ENCODE peak calls at places on chromosomes 4 and X, in four cellular contexts. One of them, this sample, is unnamed.

GRCh38 chrX:72048515-72049455 is 82.9 kb downstream of the RTL5 start:
- DNase-seq in ovary: no peak
- DNase-seq in IMR-90: no peak
- DNase-seq in sigmoid colon: peak; percentile 7
- DNase-seq in this sample: no peak

GRCh38 chrX:19725545-19726102 is 161.8 kb downstream of the SH3KBP1 start:
- DNase-seq in ovary: no peak
- DNase-seq in IMR-90: peak; percentile 12
- DNase-seq in sigmoid colon: no peak
- DNase-seq in this sample: no peak

GRCh38 chr4:181592221-181592745 is 650.9 kb upstream of the TENM3 start:
- DNase-seq in ovary: no peak
- DNase-seq in IMR-90: peak; percentile 46
- DNase-seq in sigmoid colon: no peak
- DNase-seq in this sample: peak; percentile 3

GRCh38 chr4:185783574-185783973 is 28.4 kb downstream of the SORBS2 start:
- DNase-seq in ovary: no peak
- DNase-seq in IMR-90: no peak
- DNase-seq in sigmoid colon: no peak
- DNase-seq in this sample: no peak

GRCh38 chrX:68872171-68872570 is 43.4 kb downstream of the EFNB1 start:
- DNase-seq in ovary: no peak
- DNase-seq in IMR-90: no peak
- DNase-seq in sigmoid colon: no peak
- DNase-seq in this sample: no peak

GRCh38 chrX:111041018-111041462 is 55.0 kb upstream of the PAK3 start:
- DNase-seq in ovary: no peak
- DNase-seq in IMR-90: peak; percentile 90
- DNase-seq in sigmoid colon: no peak
- DNase-seq in this sample: no peak

GRCh38 chr4:6193399-6193798 is 7.0 kb downstream of the JAKMIP1 start:
- DNase-seq in ovary: no peak
- DNase-seq in IMR-90: no peak
- DNase-seq in sigmoid colon: peak; percentile 39
- DNase-seq in this sample: no peak

GRCh38 chrX:123184199-123184857 is at the start of gene GRIA3:
- DNase-seq in ovary: peak; percentile 24
- DNase-seq in IMR-90: no peak
- DNase-seq in sigmoid colon: no peak
- DNase-seq in this sample: no peak

GRCh38 chr4:81922271-81922775 is 450.6 kb upstream of the RASGEF1B start:
- DNase-seq in ovary: no peak
- DNase-seq in IMR-90: no peak
- DNase-seq in sigmoid colon: no peak
- DNase-seq in this sample: no peak

GRCh38 chr4:113636438-113636818 is 125.1 kb downstream of the CAMK2D start:
- DNase-seq in ovary: no peak
- DNase-seq in IMR-90: no peak
- DNase-seq in sigmoid colon: no peak
- DNase-seq in this sample: no peak

GRCh38 chr4:130747842-130748241 is 1651.9 kb downstream of the C4orf33 start:
- DNase-seq in ovary: no peak
- DNase-seq in IMR-90: no peak
- DNase-seq in sigmoid colon: no peak
- DNase-seq in this sample: no peak

GRCh38 chr4:23934915-23935314 is 45.1 kb upstream of the PPARGC1A start:
- DNase-seq in ovary: peak; percentile 18
- DNase-seq in IMR-90: peak; percentile 87
- DNase-seq in sigmoid colon: peak; percentile 88
- DNase-seq in this sample: peak; percentile 71

GRCh38 chr4:110840221-110840654 is 217.4 kb upstream of the PITX2 start:
- DNase-seq in ovary: no peak
- DNase-seq in IMR-90: peak; percentile 72
- DNase-seq in sigmoid colon: no peak
- DNase-seq in this sample: no peak

DNA sequence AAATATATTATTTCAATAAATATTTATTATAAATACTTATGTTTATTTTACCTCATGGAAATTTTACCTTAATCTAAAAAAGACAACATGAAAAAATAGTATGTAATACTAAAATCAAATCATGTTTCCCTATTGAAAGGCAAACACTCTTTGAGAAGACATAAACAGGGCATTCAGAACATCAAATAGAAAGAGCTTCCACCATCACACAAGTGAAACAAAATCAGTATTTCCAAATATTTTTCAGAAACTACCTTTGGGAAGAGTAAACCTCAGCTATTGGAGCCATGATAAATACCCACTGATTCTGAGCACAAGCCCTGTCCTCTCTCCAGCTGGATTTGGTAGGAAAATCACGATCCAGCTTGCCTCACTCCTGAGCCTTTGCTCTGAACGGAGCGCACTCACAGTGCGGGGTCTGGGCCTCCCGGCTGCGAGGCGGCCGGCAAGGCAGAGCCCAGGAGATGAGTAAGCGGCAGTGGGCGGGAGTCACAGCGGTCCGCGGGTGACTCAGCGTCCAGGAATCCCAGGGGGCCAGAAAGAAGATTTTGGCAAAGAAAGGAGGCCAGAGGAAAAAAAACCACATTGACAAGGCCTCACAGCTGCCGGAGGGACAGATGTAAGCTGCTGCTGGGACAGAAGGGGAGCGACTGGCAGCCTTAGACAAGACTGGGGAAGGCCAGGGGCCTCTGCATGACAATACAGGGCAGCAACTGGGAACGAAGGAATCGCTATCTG is 14.7 kb upstream of the ANXA5 start:
- DNase-seq in ovary: peak; percentile 94
- DNase-seq in IMR-90: peak; percentile 97
- DNase-seq in sigmoid colon: peak; percentile 96
- DNase-seq in this sample: peak; percentile 59
- TF ChIP-seq POLR2A in ovary: peak; percentile 50
- TF ChIP-seq POLR2A in IMR-90: peak; percentile 93
- TF ChIP-seq POLR2A in sigmoid colon: peak; percentile 39
- TF ChIP-seq POLR2A in this sample: no peak

DNA sequence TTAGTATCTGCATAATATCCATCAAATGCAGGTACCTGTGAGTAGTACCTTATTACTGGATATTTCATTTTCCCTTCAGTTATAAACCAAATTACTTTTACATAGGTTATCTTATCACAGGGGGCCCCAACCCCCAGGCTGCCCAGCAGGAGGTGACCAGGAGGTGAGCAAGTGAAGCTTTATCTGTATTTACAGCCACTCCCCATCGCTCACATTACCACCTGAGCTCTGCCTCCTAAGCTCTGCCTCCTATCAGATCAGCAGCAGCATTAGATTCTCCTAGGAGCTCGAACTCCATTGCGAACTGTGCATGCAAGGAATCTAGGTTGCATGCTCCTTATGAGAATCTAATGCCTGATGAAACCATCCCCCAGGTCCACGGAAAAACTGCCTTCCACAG is 6.3 kb downstream of the PRSS12 start:
- DNase-seq in ovary: no peak
- DNase-seq in IMR-90: no peak
- DNase-seq in sigmoid colon: no peak
- DNase-seq in this sample: no peak
- H3K4me1 ChIP-seq in ovary: no peaks in the 10 kb centered on the region
- H3K4me1 ChIP-seq in IMR-90: peaks cover 13% of the 10 kb centered on the region
- H3K4me1 ChIP-seq in sigmoid colon: no peaks in the 10 kb centered on the region
- H3K4me1 ChIP-seq in this sample: no peaks in the 10 kb centered on the region

GRCh38 chrX:153764786-153765137 is 713 bp downstream of the PLXNB3 start:
- DNase-seq in ovary: no peak
- DNase-seq in IMR-90: no peak
- DNase-seq in sigmoid colon: peak; percentile 74
- DNase-seq in this sample: no peak

GRCh38 chrX:153765138-153766079 is 1.4 kb downstream of the PLXNB3 start:
- DNase-seq in ovary: peak; percentile 37
- DNase-seq in IMR-90: peak; percentile 5
- DNase-seq in sigmoid colon: peak; percentile 78
- DNase-seq in this sample: no peak

GRCh38 chrX:153767674-153768055 is 3.6 kb downstream of the PLXNB3 start:
- DNase-seq in ovary: no peak
- DNase-seq in IMR-90: no peak
- DNase-seq in sigmoid colon: peak; percentile 57
- DNase-seq in this sample: no peak

GRCh38 chrX:153766871-153767673 is 3.0 kb downstream of the PLXNB3 start:
- DNase-seq in ovary: peak; percentile 8
- DNase-seq in IMR-90: no peak
- DNase-seq in sigmoid colon: peak; percentile 66
- DNase-seq in this sample: no peak

DNA sequence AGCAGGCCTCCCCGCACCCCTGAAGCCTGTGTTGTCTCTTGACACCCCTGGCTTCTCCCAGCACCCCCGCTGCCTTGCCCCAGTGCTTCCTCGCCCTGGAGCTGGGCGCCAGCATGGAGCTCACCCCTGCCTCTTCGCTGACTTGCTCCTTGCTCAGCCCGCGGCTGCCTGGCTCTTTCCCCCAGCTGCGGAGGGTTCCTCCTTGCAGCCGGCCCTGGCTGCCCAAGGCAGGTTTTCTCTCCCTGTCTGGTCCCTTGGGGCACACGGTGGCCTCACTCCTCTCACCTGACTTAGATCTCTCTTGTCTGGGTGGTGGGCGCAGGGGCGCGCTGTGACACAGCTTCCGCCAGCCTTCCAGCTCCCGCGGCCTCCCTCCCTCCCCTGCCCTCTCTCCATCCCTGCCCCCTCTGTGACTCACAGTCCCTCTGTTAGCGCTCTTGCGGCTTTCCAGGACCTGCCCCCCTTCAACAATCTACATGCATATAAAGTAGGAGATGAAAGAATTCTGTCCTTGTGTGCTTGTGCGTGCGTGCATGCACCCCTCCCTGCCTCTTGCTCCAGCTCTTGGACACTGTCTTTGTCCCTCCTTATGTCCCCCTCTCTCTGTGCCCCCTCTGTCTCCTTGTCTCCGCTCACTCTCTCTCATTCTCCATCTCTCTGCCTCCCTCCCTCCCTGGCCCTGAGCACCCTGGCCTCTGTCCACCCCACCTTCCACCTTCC is 2.2 kb downstream of the PLXNB3 start:
- DNase-seq in ovary: peak; percentile 44
- DNase-seq in IMR-90: peak; percentile 71
- DNase-seq in sigmoid colon: peak; percentile 77
- DNase-seq in this sample: no peak
- TF ChIP-seq POLR2A in ovary: no peak
- TF ChIP-seq POLR2A in IMR-90: no peak
- TF ChIP-seq POLR2A in sigmoid colon: peak; percentile 33
- TF ChIP-seq POLR2A in this sample: no peak

GRCh38 chrX:130179579-130180215 is 7.9 kb downstream of the RAB33A start:
- DNase-seq in ovary: no peak
- DNase-seq in IMR-90: peak; percentile 38
- DNase-seq in sigmoid colon: no peak
- DNase-seq in this sample: no peak

GRCh38 chrX:130176942-130177341 is 5.2 kb downstream of the RAB33A start:
- DNase-seq in ovary: no peak
- DNase-seq in IMR-90: no peak
- DNase-seq in sigmoid colon: peak; percentile 26
- DNase-seq in this sample: no peak

GRCh38 chrX:130174937-130175336 is 3.2 kb downstream of the RAB33A start:
- DNase-seq in ovary: no peak
- DNase-seq in IMR-90: no peak
- DNase-seq in sigmoid colon: no peak
- DNase-seq in this sample: no peak

GRCh38 chrX:130176354-130176776 is 4.6 kb downstream of the RAB33A start:
- DNase-seq in ovary: no peak
- DNase-seq in IMR-90: peak; percentile 25
- DNase-seq in sigmoid colon: no peak
- DNase-seq in this sample: no peak

DNA sequence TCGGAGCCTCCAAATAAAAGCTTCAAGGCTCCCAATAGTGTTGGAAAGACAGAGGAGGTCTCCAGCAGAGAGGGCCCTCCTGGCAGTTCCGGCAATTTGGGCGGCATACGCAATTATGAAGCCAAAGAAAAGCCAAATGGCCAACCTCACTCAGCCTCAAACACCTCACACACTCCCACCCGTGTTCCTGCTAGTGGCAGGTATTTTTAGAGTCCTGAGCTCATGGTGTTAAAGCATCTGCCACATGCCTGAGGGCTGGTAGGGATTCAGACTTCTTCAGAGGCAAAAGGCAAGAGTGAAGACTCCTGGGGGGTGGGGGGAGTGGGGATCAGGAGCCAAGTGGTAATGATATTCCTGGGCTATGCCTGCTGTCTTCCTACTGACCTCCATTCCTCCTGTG is 7.4 kb downstream of the RAB33A start:
- DNase-seq in ovary: no peak
- DNase-seq in IMR-90: no peak
- DNase-seq in sigmoid colon: no peak
- DNase-seq in this sample: no peak
- H3K4me1 ChIP-seq in ovary: no peaks in the 10 kb centered on the region
- H3K4me1 ChIP-seq in IMR-90: peaks cover 4% of the 10 kb centered on the region
- H3K4me1 ChIP-seq in sigmoid colon: peaks cover 4% of the 10 kb centered on the region
- H3K4me1 ChIP-seq in this sample: no peaks in the 10 kb centered on the region

DNA sequence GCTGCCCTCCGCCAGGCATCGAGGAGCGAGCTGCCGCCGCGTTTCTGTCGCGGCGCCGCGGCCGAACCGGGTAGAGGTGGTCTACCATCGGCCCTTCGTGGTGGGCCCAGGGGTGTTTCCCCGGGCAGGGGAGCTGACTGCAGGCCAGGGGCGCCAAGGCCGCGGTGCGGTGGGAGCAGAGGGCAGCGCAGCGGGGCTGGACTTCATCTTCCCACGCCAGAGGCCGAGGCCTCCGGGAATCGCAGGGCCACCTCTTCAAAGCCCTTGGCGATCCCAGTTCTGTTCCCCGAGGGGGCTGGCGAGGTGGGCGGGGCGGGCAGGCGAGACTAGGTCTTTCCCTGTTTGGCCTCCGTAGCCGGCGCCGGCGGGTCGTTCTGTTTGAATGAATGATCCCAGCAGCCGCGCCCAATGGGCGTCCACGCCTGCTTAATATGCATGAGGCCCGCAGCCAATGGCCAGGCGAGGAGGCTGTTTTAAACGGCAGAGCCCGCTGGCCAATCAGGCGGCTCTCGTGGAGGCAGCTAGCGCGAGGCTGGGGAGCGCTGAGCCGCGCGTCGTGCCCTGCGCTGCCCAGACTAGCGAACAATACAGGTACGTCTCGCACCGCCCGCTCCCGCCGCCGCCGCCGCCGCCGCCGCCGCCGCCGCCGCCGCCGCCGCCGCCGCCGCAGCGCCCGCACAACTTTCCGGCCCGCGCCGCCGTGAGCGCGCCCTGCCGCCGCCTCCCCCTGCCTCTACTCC is at the start of gene HMGB3:
- DNase-seq in ovary: peak; percentile 57
- DNase-seq in IMR-90: peak; percentile 86
- DNase-seq in sigmoid colon: peak; percentile 86
- DNase-seq in this sample: peak; percentile 87
- TF ChIP-seq POLR2A in ovary: no peak
- TF ChIP-seq POLR2A in IMR-90: no peak
- TF ChIP-seq POLR2A in sigmoid colon: no peak
- TF ChIP-seq POLR2A in this sample: no peak

GRCh38 chrX:4265036-4265435 is 551.6 kb upstream of the PRKX start:
- DNase-seq in ovary: no peak
- DNase-seq in IMR-90: no peak
- DNase-seq in sigmoid colon: no peak
- DNase-seq in this sample: no peak
- H3K4me1 ChIP-seq in ovary: no peaks in the 10 kb centered on the region
- H3K4me1 ChIP-seq in IMR-90: no peaks in the 10 kb centered on the region
- H3K4me1 ChIP-seq in sigmoid colon: no peaks in the 10 kb centered on the region
- H3K4me1 ChIP-seq in this sample: no peaks in the 10 kb centered on the region

DNA sequence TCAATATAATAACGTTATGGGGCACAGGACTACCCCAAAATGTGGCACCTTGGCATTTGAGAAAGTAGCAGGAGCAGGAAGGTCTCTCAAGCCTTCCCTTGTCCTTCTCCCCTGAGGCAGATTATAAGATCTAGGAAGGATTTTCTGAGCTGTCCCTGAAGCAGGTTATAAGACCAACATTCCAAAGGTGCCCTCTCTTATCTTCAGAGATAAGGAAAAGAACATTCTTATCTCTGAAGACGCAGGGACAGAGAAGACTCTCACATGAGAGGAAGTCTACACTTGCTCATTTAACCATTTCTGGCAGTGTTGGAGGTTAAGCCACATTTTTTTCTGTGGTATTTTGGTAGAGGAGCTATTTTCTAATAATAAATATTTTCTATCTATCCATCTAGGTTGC is 437.9 kb upstream of the MAOA start:
- DNase-seq in ovary: no peak
- DNase-seq in IMR-90: no peak
- DNase-seq in sigmoid colon: no peak
- DNase-seq in this sample: no peak
- TF ChIP-seq POLR2A in ovary: no peak
- TF ChIP-seq POLR2A in IMR-90: no peak
- TF ChIP-seq POLR2A in sigmoid colon: no peak
- TF ChIP-seq POLR2A in this sample: no peak